ENCODE peak calls at places on chromosomes 2 and 18, in five cellular contexts. H is transverse colon, O is psoas muscle, Y is astrocyte of the spinal cord, C is gastrocnemius medialis. F is an unnamed sample.

GRCh38 chr2:131115752-131116151 is 10.6 kb downstream of the PLEKHB2 start:
- DNase-seq in H (no peak), O (no peak), Y (no peak), C (no peak), F (no peak)

GRCh38 chr2:74242354-74243071 is 44.1 kb downstream of the MTHFD2 start:
- DNase-seq in H (no peak), O (peak; percentile 8), Y (no peak), C (no peak), F (no peak)

GRCh38 chr18:57048859-57049258 is 98.0 kb upstream of the BOD1L2 start:
- DNase-seq in H (no peak), O (no peak), Y (no peak), C (no peak), F (no peak)

GRCh38 chr2:169131587-169132512 is 62.5 kb downstream of the DHRS9 start:
- DNase-seq in H (no peak), O (no peak), Y (peak; percentile 55), C (no peak), F (no peak)

GRCh38 chr18:68766433-68766832 is 31.4 kb upstream of the CCDC102B start:
- DNase-seq in H (no peak), O (no peak), Y (no peak), C (no peak), F (no peak)

GRCh38 chr2:88048541-88048940 is 7.0 kb downstream of the KRCC1 start:
- DNase-seq in H (no peak), O (no peak), Y (no peak), C (no peak), F (no peak)

GRCh38 chr18:48573632-48574293 is 34.9 kb downstream of the CTIF start:
- DNase-seq in H (no peak), O (no peak), Y (no peak), C (no peak), F (no peak)

GRCh38 chr2:105519516-105519915 is 120.7 kb upstream of the FHL2 start:
- DNase-seq in H (no peak), O (no peak), Y (peak; percentile 42), C (no peak), F (no peak)

GRCh38 chr2:181309576-181309975 is 147.6 kb upstream of the ITGA4 start:
- DNase-seq in H (no peak), O (no peak), Y (no peak), C (no peak), F (no peak)

GRCh38 chr2:33275689-33276444 is 200.6 kb upstream of the RASGRP3 start:
- DNase-seq in H (no peak), O (peak; percentile 82), Y (peak; percentile 96), C (peak; percentile 53), F (peak; percentile 25)

GRCh38 chr2:17934721-17935120 is 56.3 kb downstream of the KCNS3 start:
- DNase-seq in H (no peak), O (peak; percentile 50), Y (peak; percentile 84), C (no peak), F (no peak)

GRCh38 chr2:130744287-130745117 is 10.8 kb upstream of the AMER3 start:
- DNase-seq in H (peak; percentile 54), O (no peak), Y (no peak), C (no peak), F (no peak)

GRCh38 chr2:151053661-151053990 is 208.0 kb downstream of the RBM43 start:
- DNase-seq in H (no peak), O (no peak), Y (no peak), C (no peak), F (no peak)

GRCh38 chr2:105744909-105745853 is at the start of gene NCK2:
- DNase-seq in H (peak; percentile 41), O (peak; percentile 58), Y (peak; percentile 40), C (no peak), F (peak; percentile 43)

GRCh38 chr2:47798628-47799027 is 15.7 kb downstream of the MSH6 start:
- DNase-seq in H (no peak), O (no peak), Y (no peak), C (no peak), F (no peak)

GRCh38 chr2:152223997-152224396 is 48.4 kb upstream of the STAM2 start:
- DNase-seq in H (no peak), O (no peak), Y (no peak), C (no peak), F (peak; percentile 16)

GRCh38 chr2:2898744-2899143 is 478.9 kb downstream of the EIPR1 start:
- DNase-seq in H (no peak), O (no peak), Y (no peak), C (no peak), F (no peak)

GRCh38 chr18:49459404-49460171 is 857 bp downstream of the DYM start:
- DNase-seq in H (no peak), O (no peak), Y (peak; percentile 2), C (no peak), F (no peak)

GRCh38 chr2:209519911-209520310 is 96.1 kb downstream of the MAP2 start:
- DNase-seq in H (no peak), O (no peak), Y (no peak), C (no peak), F (no peak)

GRCh38 chr2:163736433-163737168 is 793 bp upstream of the FIGN start:
- DNase-seq in H (peak; percentile 9), O (no peak), Y (peak; percentile 48), C (peak; percentile 21), F (peak; percentile 61)

GRCh38 chr2:86038291-86039081 is 67.2 kb downstream of the POLR1A start:
- DNase-seq in H (peak; percentile 54), O (no peak), Y (peak; percentile 71), C (peak; percentile 57), F (no peak)

GRCh38 chr2:136932700-136933099 is 167.4 kb downstream of the THSD7B start:
- DNase-seq in H (no peak), O (no peak), Y (no peak), C (no peak), F (no peak)

GRCh38 chr2:15640291-15640711 is 48.6 kb downstream of the DDX1 start:
- DNase-seq in H (no peak), O (no peak), Y (peak; percentile 86), C (no peak), F (no peak)

GRCh38 chr2:212727751-212728150 is 189.1 kb upstream of the ERBB4 start:
- DNase-seq in H (no peak), O (no peak), Y (no peak), C (no peak), F (no peak)

GRCh38 chr2:238996331-238997136 is 148.6 kb downstream of the TWIST2 start:
- DNase-seq in H (no peak), O (no peak), Y (no peak), C (no peak), F (no peak)

GRCh38 chr2:234136461-234136860 is 86.0 kb downstream of the SPP2 start:
- DNase-seq in H (no peak), O (no peak), Y (peak; percentile 20), C (no peak), F (no peak)

GRCh38 chr2:97950329-97951154 is 45.2 kb downstream of the TMEM131 start:
- DNase-seq in H (no peak), O (no peak), Y (peak; percentile 84), C (no peak), F (no peak)

GRCh38 chr2:30231726-30232026 is 342 bp downstream of the LBH start:
- DNase-seq in H (no peak), O (no peak), Y (no peak), C (no peak), F (no peak)

GRCh38 chr2:241692448-241692847 is 5.8 kb upstream of the DTYMK start:
- DNase-seq in H (no peak), O (peak; percentile 28), Y (peak; percentile 67), C (no peak), F (no peak)

GRCh38 chr2:70411489-70412081 is 109.7 kb upstream of the FAM136A start:
- DNase-seq in H (no peak), O (no peak), Y (no peak), C (no peak), F (no peak)

GRCh38 chr2:68689553-68690537 is 44.8 kb upstream of the ARHGAP25 start:
- DNase-seq in H (no peak), O (no peak), Y (no peak), C (no peak), F (no peak)

GRCh38 chr2:71898851-71899681 is 248.6 kb downstream of the CYP26B1 start:
- DNase-seq in H (no peak), O (no peak), Y (no peak), C (no peak), F (no peak)

GRCh38 chr2:208326016-208326415 is 60.0 kb downstream of the PIKFYVE start:
- DNase-seq in H (no peak), O (no peak), Y (no peak), C (no peak), F (no peak)

GRCh38 chr2:78749648-78750047 is 275.9 kb upstream of the REG3G start:
- DNase-seq in H (no peak), O (no peak), Y (no peak), C (no peak), F (no peak)
- TF ChIP-seq CTCF in H (no peak), O (no peak), Y (no peak), C (no peak), F (no peak)

GRCh38 chr18:7735194-7735593 is 168.1 kb downstream of the PTPRM start:
- DNase-seq in H (no peak), O (no peak), Y (no peak), C (no peak), F (no peak)
- TF ChIP-seq CTCF in H (no peak), O (peak; percentile 45), Y (peak; percentile 32), C (no peak), F (peak; percentile 39)

GRCh38 chr2:204692790-204693189 is 147.5 kb downstream of the PARD3B start:
- DNase-seq in H (no peak), O (no peak), Y (no peak), C (no peak), F (no peak)
- TF ChIP-seq CTCF in H (no peak), O (no peak), Y (no peak), C (no peak), F (no peak)

DNA sequence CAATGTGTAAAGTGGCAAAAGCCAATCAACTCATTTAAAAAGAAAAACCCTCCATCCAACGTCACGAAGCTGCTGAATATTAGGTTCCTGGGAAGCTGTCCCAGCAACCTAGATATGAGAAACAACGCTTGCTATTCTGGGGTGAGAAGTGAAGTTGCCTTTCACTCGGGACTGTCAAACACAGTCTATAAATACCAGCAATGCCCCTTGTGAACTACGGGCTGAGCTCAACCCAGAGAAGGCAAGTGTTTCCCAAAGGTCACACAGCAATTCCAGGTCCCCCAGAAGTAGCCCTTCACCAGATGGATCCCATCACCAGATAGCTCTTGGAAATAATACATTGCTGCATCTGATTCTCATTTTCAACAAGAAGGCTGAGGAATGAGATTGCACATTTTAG is 67.9 kb downstream of the BCL11A start:
- DNase-seq in H (no peak), O (no peak), Y (no peak), C (no peak), F (peak; percentile 33)
- TF ChIP-seq CTCF in H (no peak), O (no peak), Y (no peak), C (no peak), F (no peak)

DNA sequence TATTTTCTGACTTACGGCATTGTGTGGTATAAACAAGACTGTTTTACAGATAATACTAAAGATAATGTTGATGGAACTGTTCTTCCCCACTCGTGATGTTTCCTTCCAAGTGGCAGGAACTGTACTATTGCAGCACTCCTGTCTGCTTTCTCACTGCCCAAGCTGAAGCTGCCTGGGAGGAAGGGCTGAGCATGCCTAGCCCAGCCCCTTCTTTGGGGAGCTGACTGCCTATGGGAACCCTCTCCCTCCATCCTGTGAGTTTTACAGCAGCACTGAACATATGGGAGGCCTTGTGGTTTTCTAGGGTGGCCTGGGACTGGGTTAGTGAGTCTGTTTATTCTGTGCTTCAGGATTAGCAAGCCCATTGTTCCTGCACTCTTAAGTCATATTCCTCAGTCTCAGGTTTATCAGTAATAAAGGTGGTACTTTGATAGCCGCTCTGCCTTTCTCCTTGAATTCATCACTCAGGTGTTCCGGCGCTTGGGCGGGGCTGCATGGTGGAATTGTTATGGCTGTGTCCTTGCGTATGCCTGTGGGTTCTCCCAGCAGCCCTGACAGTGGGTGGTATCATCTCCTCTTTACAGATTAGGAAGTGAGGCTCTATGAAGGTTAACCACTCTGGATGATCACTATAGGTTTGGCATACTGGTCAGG is 379.7 kb downstream of the PTPRM start:
- DNase-seq in H (peak; percentile 29), O (no peak), Y (peak; percentile 87), C (no peak), F (no peak)
- TF ChIP-seq CTCF in H (no peak), O (no peak), Y (no peak), C (no peak), F (no peak)

F was measured in heart right ventricle.